ENCODE peak calls at places on chromosomes 13 and 19, in eight cellular contexts. C is neural crest cell; D is heart right ventricle; U is stimulated activated CD4-positive, alpha-beta T cell treated with anti-CD3 and anti-CD28 coated beads, Interleukin-4, amount 100 ng/mL, for 1 hour; W is Calu3; A is T follicular helper cell; P is putamen; V is GOT3. K is an unnamed sample.

GRCh38 chr13:48500652-48501197 is 32.2 kb downstream of the RCBTB2 start:
- DNase-seq in P (no peak), U (no peak), A (no peak), D (no peak), C (no peak), W (no peak), V (no peak), K (peak)

GRCh38 chr19:1045247-1045603 is 5.3 kb downstream of the ABCA7 start:
- DNase-seq in D (no peak), C (no peak), W (peak), A (peak), U (peak), P (no peak), V (no peak), K (no peak)

GRCh38 chr19:45842198-45842597 is 20.7 kb downstream of the SYMPK start:
- DNase-seq in P (no peak), A (no peak), C (no peak), U (no peak), W (no peak), V (no peak), D (no peak), K (no peak)

GRCh38 chr13:29925457-29925856 is 75.0 kb upstream of the UBL3 start:
- DNase-seq in P (no peak), V (no peak), D (peak), C (no peak), W (peak), U (no peak), A (no peak), K (peak)

GRCh38 chr13:40780822-40781401 is 8.5 kb upstream of the SLC25A15 start:
- DNase-seq in W (no peak), C (no peak), V (no peak), U (no peak), A (no peak), D (no peak), P (no peak), K (no peak)

GRCh38 chr19:30672926-30673325 is 300.7 kb downstream of the ZNF536 start:
- DNase-seq in D (no peak), V (no peak), C (no peak), U (no peak), A (no peak), P (no peak), W (no peak), K (no peak)

GRCh38 chr19:32748948-32749347 is 29.4 kb downstream of the TDRD12 start:
- DNase-seq in P (no peak), V (no peak), A (no peak), D (no peak), W (no peak), U (no peak), C (no peak), K (no peak)

GRCh38 chr19:855142-855541 is 3.0 kb downstream of the ELANE start:
- DNase-seq in D (no peak), A (no peak), U (no peak), W (no peak), C (no peak), P (no peak), V (no peak), K (no peak)

GRCh38 chr13:113109151-113110047 is 3.8 kb downstream of the F7 start:
- DNase-seq in U (no peak), C (no peak), W (no peak), V (no peak), P (no peak), D (no peak), A (no peak), K (no peak)

GRCh38 chr13:113843864-113844556 is 19.9 kb downstream of the GAS6 start:
- DNase-seq in V (no peak), A (no peak), P (no peak), D (no peak), U (no peak), W (no peak), C (no peak), K (no peak)

GRCh38 chr19:18551631-18552030 is 6.0 kb upstream of the KXD1 start:
- DNase-seq in P (no peak), U (no peak), C (no peak), W (no peak), D (no peak), A (no peak), V (no peak), K (no peak)

GRCh38 chr13:27104606-27105005 is 67.0 kb downstream of the USP12 start:
- DNase-seq in C (no peak), P (no peak), A (no peak), W (no peak), D (no peak), V (no peak), U (no peak), K (no peak)

GRCh38 chr19:409006-409514 is at the start of gene C2CD4C:
- DNase-seq in A (no peak), W (no peak), V (no peak), C (no peak), P (no peak), U (peak), D (no peak), K (no peak)

GRCh38 chr19:16328824-16329482 is 4.3 kb downstream of the KLF2 start:
- DNase-seq in P (no peak), C (no peak), A (peak), V (no peak), D (no peak), W (no peak), U (peak), K (peak)